ENCODE peak calls at places on chromosome 15, in ten cellular contexts. N is spleen; L is midbrain; I is fibroblast of mammary gland; H is stimulated activated naive CD4-positive, alpha-beta T cell; J is hypothalamus; V is GM23248; F is PC-3; C is stimulated activated CD4-positive, alpha-beta T cell treated with anti-CD3 and anti-CD28 coated beads, Interleukin-2, amount 100 ng/mL, for 48 hours; D is globus pallidus. Q is an unnamed sample.
A peak's percentile ranks its signal among the peaks of the same experiment; 100 is the strongest.

GRCh38 chr15:92906563-92907081 is 6.5 kb downstream of the CHD2 start:
- DNase-seq in N (no peak), F (peak; percentile 94), D (peak; percentile 38), C (no peak), L (no peak), H (peak; percentile 55), I (peak; percentile 76), V (peak; percentile 72), J (no peak), Q (no peak)

GRCh38 chr15:74242296-74242929 is 6.3 kb downstream of the CCDC33 start:
- DNase-seq in V (peak; percentile 71), J (no peak), D (no peak), I (peak; percentile 33), C (no peak), L (no peak), F (peak; percentile 19), N (peak; percentile 79), H (no peak), Q (no peak)

GRCh38 chr15:69209661-69210060 is 49.2 kb downstream of the GLCE start:
- DNase-seq in H (no peak), L (no peak), N (no peak), D (no peak), C (no peak), V (no peak), F (no peak), I (no peak), J (no peak), Q (no peak)

GRCh38 chr15:40050788-40051615 is 12.0 kb upstream of the SRP14 start:
- DNase-seq in L (no peak), J (no peak), F (no peak), C (no peak), H (no peak), V (peak; percentile 44), D (no peak), I (peak; percentile 18), N (peak; percentile 71), Q (no peak)

GRCh38 chr15:100098705-100099104 is 243.1 kb downstream of the ADAMTS17 start:
- DNase-seq in C (no peak), I (no peak), F (no peak), N (no peak), J (no peak), H (no peak), D (no peak), V (no peak), L (no peak), Q (no peak)

GRCh38 chr15:69009353-69009752 is 5.1 kb upstream of the NOX5 start:
- DNase-seq in H (no peak), J (no peak), L (no peak), D (no peak), C (no peak), V (no peak), F (no peak), N (no peak), I (no peak), Q (no peak)

GRCh38 chr15:85742186-85742751 is 52.5 kb downstream of the KLHL25 start:
- DNase-seq in D (peak; percentile 44), J (no peak), L (peak; percentile 28), N (peak; percentile 53), F (no peak), H (no peak), V (peak; percentile 59), C (no peak), I (peak; percentile 57), Q (no peak)

GRCh38 chr15:31333820-31334219 is 7.2 kb downstream of the KLF13 start:
- DNase-seq in C (no peak), I (no peak), L (no peak), V (no peak), J (no peak), D (no peak), N (peak; percentile 40), F (no peak), H (no peak), Q (no peak)

GRCh38 chr15:99433026-99433756 is 132.6 kb upstream of the MEF2A start:
- DNase-seq in I (peak; percentile 44), J (no peak), C (no peak), H (no peak), L (no peak), N (peak; percentile 82), D (no peak), V (peak; percentile 47), F (peak; percentile 11), Q (no peak)

GRCh38 chr15:72074335-72075060 is 43.5 kb downstream of the MYO9A start:
- DNase-seq in F (no peak), V (no peak), I (no peak), J (no peak), N (no peak), H (no peak), D (no peak), L (no peak), C (no peak), Q (no peak)

GRCh38 chr15:70853855-70854668 is at the start of gene LARP6:
- DNase-seq in D (no peak), N (no peak), C (peak; percentile 4), I (no peak), V (peak; percentile 74), J (peak; percentile 35), F (peak; percentile 48), L (peak; percentile 62), H (no peak), Q (peak; percentile 44)

GRCh38 chr15:62337934-62338333 is 172.8 kb upstream of the C2CD4B start:
- DNase-seq in N (no peak), C (no peak), F (peak; percentile 78), L (no peak), H (no peak), I (no peak), J (no peak), V (no peak), D (no peak), Q (no peak)

GRCh38 chr15:39969871-39970270 is 36.0 kb downstream of the EIF2AK4 start:
- DNase-seq in L (no peak), J (no peak), N (no peak), H (no peak), C (peak; percentile 27), V (peak; percentile 79), F (no peak), D (no peak), I (peak; percentile 60), Q (peak; percentile 50)

GRCh38 chr15:71115567-71116351 is 488 bp downstream of the THSD4 start:
- DNase-seq in F (peak; percentile 62), J (no peak), N (no peak), I (peak; percentile 50), H (peak; percentile 11), C (no peak), V (peak; percentile 81), L (no peak), D (no peak), Q (no peak)

GRCh38 chr15:31615643-31616415 is 289.2 kb downstream of the KLF13 start:
- DNase-seq in F (no peak), J (no peak), H (no peak), L (no peak), I (no peak), V (no peak), D (no peak), C (no peak), N (no peak), Q (no peak)

GRCh38 chr15:24617646-24618045 is 57.9 kb upstream of the NPAP1 start:
- DNase-seq in D (no peak), I (no peak), C (no peak), L (no peak), V (no peak), H (no peak), N (no peak), F (no peak), J (no peak), Q (no peak)